ENCODE peak calls at places on chromosomes 12 and 14, in seven cellular contexts. O, J, U, L, A, F and W are unnamed samples.

GRCh38 chr14:64910847-64911495 is 3.3 kb upstream of the CHURC1 start:
- DNase-seq in U (peak; percentile 41), A (no peak), J (no peak), L (no peak), F (peak; percentile 73), O (no peak), W (no peak)

GRCh38 chr14:23539209-23539866 is 12.2 kb downstream of the ZFHX2 start:
- DNase-seq in F (peak; percentile 46), A (no peak), O (no peak), L (no peak), J (no peak), U (peak; percentile 44), W (no peak)

GRCh38 chr14:61433169-61433568 is 111.8 kb downstream of the PRKCH start:
- DNase-seq in A (no peak), L (no peak), U (no peak), F (peak; percentile 8), J (no peak), O (no peak), W (no peak)

GRCh38 chr12:4908694-4909396 is 860 bp upstream of the KCNA1 start:
- DNase-seq in J (no peak), L (no peak), A (no peak), U (peak; percentile 82), F (peak; percentile 11), O (peak; percentile 60), W (no peak)

GRCh38 chr12:105659355-105660075 is 329.0 kb downstream of the C12orf75 start:
- DNase-seq in O (no peak), A (no peak), L (no peak), U (no peak), F (no peak), J (no peak), W (peak; percentile 56)

GRCh38 chr14:105861985-105862465 is 335.6 kb downstream of the TMEM121 start:
- DNase-seq in L (no peak), O (peak; percentile 17), U (no peak), F (no peak), A (no peak), J (no peak), W (peak; percentile 28)

GRCh38 chr14:50351016-50351415 is 38.9 kb downstream of the DMAC2L start:
- DNase-seq in U (no peak), L (no peak), A (no peak), O (no peak), J (peak; percentile 52), F (peak; percentile 35), W (no peak)

GRCh38 chr12:88185988-88186387 is 43.9 kb downstream of the TMTC3 start:
- DNase-seq in L (no peak), U (peak; percentile 71), F (peak; percentile 86), O (no peak), J (no peak), A (no peak), W (no peak)

GRCh38 chr12:4032906-4033628 is 159.9 kb upstream of the PARP11 start:
- DNase-seq in O (no peak), F (peak; percentile 74), U (no peak), A (no peak), J (no peak), L (no peak), W (no peak)

GRCh38 chr12:18320036-18320617 is 58.8 kb downstream of the PIK3C2G start:
- DNase-seq in O (no peak), J (peak; percentile 48), A (no peak), L (no peak), F (peak; percentile 84), U (peak; percentile 13), W (no peak)

GRCh38 chr12:92055877-92056276 is 89.8 kb downstream of the BTG1 start:
- DNase-seq in J (no peak), L (peak; percentile 32), A (no peak), O (no peak), F (no peak), U (no peak), W (no peak)

GRCh38 chr12:114995891-114996290 is 311.9 kb upstream of the TBX3 start:
- DNase-seq in F (peak; percentile 86), L (no peak), A (no peak), O (no peak), J (no peak), U (peak; percentile 14), W (no peak)

GRCh38 chr12:92096346-92097136 is 49.1 kb downstream of the BTG1 start:
- DNase-seq in F (no peak), U (peak; percentile 11), A (no peak), O (no peak), J (no peak), L (no peak), W (no peak)

GRCh38 chr12:52220456-52220855 is 12.6 kb upstream of the KRT7 start:
- DNase-seq in U (no peak), L (no peak), J (no peak), O (peak; percentile 14), F (no peak), A (no peak), W (no peak)

GRCh38 chr14:93757185-93757584 is 31.1 kb downstream of the PRIMA1 start:
- DNase-seq in U (no peak), O (no peak), J (no peak), L (no peak), A (no peak), F (no peak), W (no peak)

GRCh38 chr12:67919406-67919805 is 69.8 kb upstream of the IFNG-AS1 start:
- DNase-seq in A (no peak), J (no peak), F (peak; percentile 66), L (no peak), O (no peak), U (no peak), W (no peak)

GRCh38 chr14:65032319-65032718 is 45.6 kb downstream of the FNTB start:
- DNase-seq in J (no peak), A (no peak), L (no peak), U (no peak), O (no peak), F (no peak), W (no peak)

GRCh38 chr12:105102673-105103072 is 4.9 kb upstream of the WASHC4 start:
- DNase-seq in F (no peak), U (no peak), O (no peak), L (no peak), J (no peak), A (no peak), W (no peak)

GRCh38 chr12:108837239-108837638 is 20.1 kb downstream of the SSH1 start:
- DNase-seq in F (no peak), A (no peak), O (no peak), L (no peak), J (no peak), U (no peak), W (no peak)

GRCh38 chr12:64558754-64559153 is 51.5 kb upstream of the RASSF3 start:
- DNase-seq in J (no peak), U (no peak), F (no peak), O (peak; percentile 40), A (no peak), L (no peak), W (no peak)

GRCh38 chr12:121804417-121805111 is 755 bp downstream of the SETD1B start:
- DNase-seq in F (peak; percentile 64), L (no peak), U (peak; percentile 50), A (peak; percentile 43), O (peak; percentile 74), J (no peak), W (peak; percentile 60)